ENCODE peak calls at places on chromosome 7, in ten cellular contexts. N is fibroblast of lung, Q is GM23248, D is mesendoderm, H is H9, L is mammary epithelial cell, I is DND-41, M is PC-9, P is PC-3, Y is GM12878. B is an unnamed sample.
A peak's percentile ranks its signal among the peaks of the same experiment; 100 is the strongest.

GRCh38 chr7:146375155-146375554 is 258.6 kb downstream of the CNTNAP2 start:
- DNase-seq in H (no peak), I (no peak), Y (no peak), M (no peak), P (no peak), Q (no peak), D (peak; percentile 51), L (no peak), N (no peak), B (no peak)

GRCh38 chr7:25841575-25841974 is 310.4 kb upstream of the NFE2L3 start:
- DNase-seq in Q (no peak), Y (no peak), D (no peak), L (no peak), H (no peak), P (no peak), I (no peak), N (no peak), M (no peak), B (no peak)

GRCh38 chr7:110541962-110542361 is 549.0 kb upstream of the LRRN3 start:
- DNase-seq in L (no peak), I (no peak), Q (no peak), P (peak; percentile 43), N (peak; percentile 70), M (no peak), D (no peak), Y (no peak), H (no peak), B (no peak)

GRCh38 chr7:74038194-74038961 is 10.4 kb downstream of the ELN start:
- DNase-seq in D (no peak), P (no peak), Y (no peak), H (no peak), L (no peak), I (no peak), Q (no peak), M (no peak), N (no peak), B (no peak)

GRCh38 chr7:86469680-86470295 is 173.9 kb upstream of the GRM3 start:
- DNase-seq in I (peak; percentile 63), Y (peak; percentile 27), M (peak; percentile 56), D (peak; percentile 92), Q (peak; percentile 82), L (peak; percentile 59), N (peak; percentile 59), P (peak; percentile 84), H (peak; percentile 84), B (peak; percentile 63)

GRCh38 chr7:148620749-148621372 is 30.3 kb downstream of the C7orf33 start:
- DNase-seq in I (no peak), M (peak; percentile 44), Q (no peak), N (peak; percentile 6), L (peak; percentile 31), D (no peak), Y (no peak), H (no peak), P (peak; percentile 38), B (no peak)

GRCh38 chr7:112994666-112995065 is 92.0 kb downstream of the GPR85 start:
- DNase-seq in P (no peak), Q (peak; percentile 85), N (peak; percentile 92), H (no peak), Y (no peak), D (no peak), M (no peak), I (no peak), L (peak; percentile 55), B (no peak)

GRCh38 chr7:114082934-114083647 is 164.3 kb upstream of the PPP1R3A start:
- DNase-seq in Y (no peak), H (peak; percentile 60), I (no peak), D (peak; percentile 43), N (peak; percentile 13), M (no peak), Q (peak; percentile 54), L (no peak), P (no peak), B (peak; percentile 63)

GRCh38 chr7:78185149-78185745 is 386.7 kb downstream of the PHTF2 start:
- DNase-seq in Q (no peak), N (no peak), I (no peak), P (no peak), M (no peak), L (no peak), H (no peak), D (no peak), Y (no peak), B (no peak)

GRCh38 chr7:23422904-23423303 is 47.4 kb downstream of the IGF2BP3 start:
- DNase-seq in P (no peak), D (peak; percentile 44), N (no peak), Y (no peak), Q (no peak), M (no peak), H (no peak), I (no peak), L (no peak), B (no peak)
- H3K79me2 ChIP-seq in P (no peaks in the 10 kb centered on the region), D (peaks cover 34% of the 10 kb centered on the region), N (no peaks in the 10 kb centered on the region), Y (peaks cover 65% of the 10 kb centered on the region), Q (peaks cover 99% of the 10 kb centered on the region), M (peaks cover 99% of the 10 kb centered on the region), H (peaks cover 38% of the 10 kb centered on the region), I (no peaks in the 10 kb centered on the region), L (no peaks in the 10 kb centered on the region), B (peaks cover 86% of the 10 kb centered on the region)

DNA sequence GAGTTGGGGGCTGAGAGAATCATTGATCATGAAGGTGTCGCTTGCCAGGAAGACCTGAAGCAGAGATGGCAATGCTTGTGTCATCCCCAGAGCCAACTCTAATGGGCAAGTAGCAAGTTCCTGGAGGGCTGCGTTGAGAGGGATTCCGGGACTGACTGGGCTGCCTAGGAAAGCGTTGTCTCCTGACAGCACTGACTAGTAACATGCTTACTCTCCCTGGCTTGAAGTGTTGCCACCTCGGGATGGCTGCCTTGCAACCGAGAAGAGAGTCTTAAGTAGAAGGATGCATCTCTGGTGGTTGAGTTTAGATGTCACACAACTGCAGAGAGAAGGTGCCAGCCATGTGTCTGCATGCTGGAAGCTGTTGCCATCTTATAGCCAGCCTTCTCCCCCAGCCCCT is 453.4 kb downstream of the PLXNA4 start:
- DNase-seq in P (no peak), M (no peak), I (no peak), D (no peak), L (no peak), Q (no peak), N (no peak), Y (no peak), H (no peak), B (no peak)
- H3K79me2 ChIP-seq in P (no peaks in the 10 kb centered on the region), M (no peaks in the 10 kb centered on the region), I (no peaks in the 10 kb centered on the region), D (no peaks in the 10 kb centered on the region), L (no peaks in the 10 kb centered on the region), Q (no peaks in the 10 kb centered on the region), N (no peaks in the 10 kb centered on the region), Y (no peaks in the 10 kb centered on the region), H (no peaks in the 10 kb centered on the region), B (no peaks in the 10 kb centered on the region)

GRCh38 chr7:131358636-131359035 is 31.0 kb downstream of the MKLN1 start:
- DNase-seq in H (no peak), Q (no peak), I (no peak), M (no peak), Y (no peak), L (no peak), N (no peak), D (no peak), P (no peak), B (no peak)
- H3K79me2 ChIP-seq in H (peaks cover 16% of the 10 kb centered on the region), Q (peaks cover 100% of the 10 kb centered on the region), I (peaks cover 100% of the 10 kb centered on the region), M (peaks cover 99% of the 10 kb centered on the region), Y (peaks cover 80% of the 10 kb centered on the region), L (peaks cover 98% of the 10 kb centered on the region), N (peaks cover 98% of the 10 kb centered on the region), D (peaks cover 38% of the 10 kb centered on the region), P (peaks cover 100% of the 10 kb centered on the region), B (peaks cover 82% of the 10 kb centered on the region)

DNA sequence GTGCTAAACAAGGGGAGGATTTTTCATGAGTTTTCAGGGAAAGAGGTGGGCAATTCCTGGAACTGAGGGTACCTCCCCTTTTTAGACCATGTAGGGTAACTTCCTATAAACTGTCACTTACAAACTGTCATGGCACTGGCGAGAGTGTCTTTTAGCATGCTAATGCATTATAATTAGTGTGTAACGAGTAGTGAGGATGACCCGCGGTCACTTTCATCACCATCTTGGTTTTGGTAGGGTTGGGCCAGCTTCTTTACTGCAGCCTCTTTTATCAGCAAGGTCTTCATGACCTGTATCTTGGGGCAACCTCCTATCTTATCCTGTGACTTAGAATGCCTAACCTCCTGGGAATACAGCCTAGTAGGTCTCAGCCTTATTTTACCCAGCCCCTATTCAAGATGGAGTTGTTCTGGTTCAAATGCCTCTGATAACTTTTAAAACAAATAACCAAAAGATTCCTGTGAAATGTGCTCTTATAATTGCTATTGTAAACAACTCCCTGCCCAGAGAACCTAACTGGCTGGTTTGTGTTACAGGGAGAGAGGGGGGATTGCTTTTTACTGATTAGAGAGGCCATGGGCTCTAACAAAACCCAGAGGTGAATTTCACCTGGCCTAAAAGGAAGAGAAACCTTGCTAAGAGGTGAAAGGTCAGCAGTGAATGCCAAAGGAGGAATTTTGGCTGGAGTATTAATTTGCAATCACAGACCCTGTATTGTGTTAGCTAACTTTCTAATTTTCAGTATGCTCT is 64.3 kb downstream of the EEPD1 start:
- DNase-seq in N (no peak), Y (no peak), Q (no peak), H (no peak), I (peak; percentile 27), L (no peak), D (no peak), P (no peak), M (no peak), B (no peak)
- H3K79me2 ChIP-seq in N (no peaks in the 10 kb centered on the region), Y (no peaks in the 10 kb centered on the region), Q (no peaks in the 10 kb centered on the region), H (no peaks in the 10 kb centered on the region), I (no peaks in the 10 kb centered on the region), L (no peaks in the 10 kb centered on the region), D (no peaks in the 10 kb centered on the region), P (peaks cover 10% of the 10 kb centered on the region), M (no peaks in the 10 kb centered on the region), B (no peaks in the 10 kb centered on the region)

B was measured in endothelial cell of umbilical vein.